ENCODE peak calls at places on chromosomes 3 and 15, in four cellular contexts. M is fibroblast of lung, I is SK-N-SH, X is AG09309. K is an unnamed sample.

GRCh38 chr15:85979929-85980328 is 99.7 kb upstream of the AGBL1 start:
- DNase-seq in M (no peak), I (no peak), X (no peak), K (no peak)

GRCh38 chr15:38070778-38071177 is 136.3 kb downstream of the TMCO5A start:
- DNase-seq in M (no peak), I (no peak), X (no peak), K (no peak)

GRCh38 chr3:10189557-10190374 is 25.0 kb downstream of the IRAK2 start:
- DNase-seq in M (peak; percentile 43), I (peak; percentile 55), X (no peak), K (no peak)

GRCh38 chr15:66505430-66505811 is 295 bp downstream of the ZWILCH start:
- DNase-seq in M (no peak), I (no peak), X (no peak), K (no peak)

GRCh38 chr3:189567772-189568420 is 63.3 kb upstream of the TP63 start:
- DNase-seq in M (no peak), I (no peak), X (no peak), K (no peak)

GRCh38 chr3:43176666-43177065 is 70.8 kb upstream of the POMGNT2 start:
- DNase-seq in M (no peak), I (peak; percentile 30), X (no peak), K (no peak)

GRCh38 chr15:49832421-49832980 is 211.7 kb downstream of the DTWD1 start:
- DNase-seq in M (no peak), I (peak; percentile 5), X (no peak), K (no peak)

GRCh38 chr15:87711011-87711410 is 545.5 kb downstream of the NTRK3 start:
- DNase-seq in M (peak; percentile 20), I (no peak), X (no peak), K (no peak)

GRCh38 chr3:48607519-48607918 is 1.9 kb downstream of the UQCRC1 start:
- DNase-seq in M (no peak), I (no peak), X (no peak), K (no peak)

GRCh38 chr3:15903164-15903563 is 105.4 kb upstream of the ANKRD28 start:
- DNase-seq in M (peak; percentile 12), I (no peak), X (peak; percentile 28), K (no peak)

DNA sequence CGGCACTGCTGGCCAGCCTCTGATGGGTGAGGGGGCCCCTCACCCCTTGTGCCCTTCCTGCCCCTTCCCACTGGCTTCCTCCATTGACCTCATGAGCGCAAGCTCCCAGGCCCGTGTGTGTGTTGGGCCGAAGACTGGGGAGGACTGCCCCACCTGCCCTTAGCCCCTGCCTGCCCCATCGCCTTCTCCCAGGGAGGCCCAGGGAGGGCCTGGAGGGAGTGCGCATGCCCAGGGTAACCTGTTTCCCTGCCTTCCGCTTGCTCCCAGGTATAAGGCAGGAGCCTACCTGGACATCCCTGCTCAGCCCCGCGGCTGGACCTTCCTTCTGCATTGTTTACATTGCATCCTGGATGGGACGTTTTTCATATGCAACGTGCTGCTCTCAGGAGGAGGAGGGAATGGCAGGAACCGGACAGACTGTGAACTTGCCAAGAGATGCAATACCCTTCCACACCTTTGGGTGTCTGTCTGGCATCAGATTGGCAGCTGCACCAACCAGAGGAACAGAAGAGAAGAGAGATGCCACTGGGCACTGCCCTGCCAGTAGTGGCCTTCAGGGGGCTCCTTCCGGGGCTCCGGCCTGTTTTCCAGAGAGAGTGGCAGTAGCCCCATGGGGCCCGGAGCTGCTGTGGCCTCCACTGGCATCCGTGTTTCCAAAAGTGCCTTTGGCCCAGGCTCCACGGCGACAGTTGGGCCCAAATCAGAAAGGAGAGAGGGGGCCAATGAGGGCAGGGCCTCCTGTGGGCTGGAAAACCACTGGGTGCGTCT is 8.8 kb downstream of the DLL4 start:
- DNase-seq in M (no peak), I (peak; percentile 75), X (no peak), K (no peak)
- TF ChIP-seq CTCF in M (peak; percentile 40), I (peak; percentile 57), X (peak; percentile 45), K (peak; percentile 31)

DNA sequence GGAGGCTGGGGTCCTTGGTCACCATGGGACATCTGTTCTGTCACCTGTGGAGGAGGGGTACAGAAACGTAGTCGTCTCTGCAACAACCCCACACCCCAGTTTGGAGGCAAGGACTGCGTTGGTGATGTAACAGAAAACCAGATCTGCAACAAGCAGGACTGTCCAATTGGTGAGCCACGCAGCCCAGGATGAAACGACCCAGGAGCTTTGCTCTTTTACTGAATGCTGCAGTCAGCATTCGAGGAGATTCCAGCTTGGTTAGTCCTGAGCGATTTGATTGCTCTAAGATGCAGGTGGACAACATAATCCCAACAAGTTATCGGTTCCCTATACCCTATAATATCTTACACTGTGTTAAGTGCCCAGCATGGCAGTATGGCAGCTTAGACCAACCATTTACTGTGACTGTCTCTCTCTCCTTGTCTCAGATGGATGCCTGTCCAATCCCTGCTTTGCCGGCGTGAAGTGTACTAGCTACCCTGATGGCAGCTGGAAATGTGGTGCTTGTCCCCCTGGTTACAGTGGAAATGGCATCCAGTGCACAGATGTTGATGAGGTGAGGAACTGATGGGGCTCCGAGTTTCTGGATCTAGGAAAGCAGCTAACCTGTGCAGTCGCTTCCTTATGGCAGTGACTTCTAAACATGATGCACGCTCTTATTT is 7.8 kb downstream of the THBS1 start:
- DNase-seq in M (peak; percentile 25), I (no peak), X (peak; percentile 66), K (no peak)
- H3K4me3 ChIP-seq in M (no peak overlapping the region), I (no peak overlapping the region), X (peak overlapping the region; percentile 34), K (no peak overlapping the region)

GRCh38 chr15:57017024-57017423 is 98.6 kb downstream of the TCF12 start:
- DNase-seq in M (peak; percentile 42), I (peak; percentile 5), X (no peak), K (no peak)
- TF ChIP-seq CTCF in M (peak; percentile 36), I (peak; percentile 57), X (no peak), K (peak; percentile 10)

GRCh38 chr3:197854596-197855343 is 63.7 kb downstream of the LRCH3 start:
- DNase-seq in M (peak; percentile 96), I (no peak), X (peak; percentile 98), K (peak; percentile 97)
- H3K4me3 ChIP-seq in M (no peak overlapping the region), I (no peak overlapping the region), X (no peak overlapping the region), K (no peak overlapping the region)

GRCh38 chr15:41955807-41956525 is 16.4 kb downstream of the EHD4 start:
- DNase-seq in M (no peak), I (no peak), X (no peak), K (no peak)
- TF ChIP-seq CTCF in M (no peak), I (no peak), X (no peak), K (no peak)